ENCODE peak calls at places on chromosome 3, in five cellular contexts. L is endodermal cell, O is H1, G is cardiac muscle cell, I is body of pancreas. N is an unnamed sample.

GRCh38 chr3:196181127-196181546 is 30.1 kb downstream of the ZDHHC19 start:
- DNase-seq in G (no peak), O (no peak), I (no peak), L (no peak), N (no peak)

GRCh38 chr3:4722103-4722502 is 229.0 kb downstream of the ITPR1 start:
- DNase-seq in L (no peak), I (peak), O (no peak), G (peak), N (no peak)

GRCh38 chr3:71046791-71047190 is 536.7 kb downstream of the FOXP1 start:
- DNase-seq in G (no peak), O (no peak), L (no peak), I (no peak), N (no peak)

GRCh38 chr3:172256101-172256687 is 192.1 kb downstream of the GHSR start:
- DNase-seq in L (no peak), G (peak), I (peak), O (no peak), N (no peak)

GRCh38 chr3:37945803-37946530 is 44.6 kb upstream of the VILL start:
- DNase-seq in L (peak), G (peak), O (peak), I (no peak), N (no peak)

GRCh38 chr3:30658328-30659052 is 52.1 kb downstream of the TGFBR2 start:
- DNase-seq in O (no peak), G (peak), I (peak), L (no peak), N (no peak)

GRCh38 chr3:5006755-5007202 is 27.5 kb downstream of the BHLHE40 start:
- DNase-seq in L (peak), G (no peak), O (no peak), I (peak), N (no peak)

GRCh38 chr3:107826727-107827126 is 264.1 kb downstream of the CD47 start:
- DNase-seq in G (no peak), L (no peak), O (no peak), I (no peak), N (no peak)

GRCh38 chr3:172040976-172041963 is 1.9 kb downstream of the FNDC3B start:
- DNase-seq in O (no peak), G (peak), I (peak), L (peak), N (no peak)

GRCh38 chr3:196774191-196774820 is 34.6 kb downstream of the PAK2 start:
- DNase-seq in L (no peak), I (no peak), O (no peak), G (peak), N (no peak)

GRCh38 chr3:173584093-173584833 is 186.7 kb downstream of the NLGN1 start:
- DNase-seq in G (peak), O (peak), L (peak), I (peak), N (no peak)

GRCh38 chr3:78732893-78733292 is 1034.9 kb downstream of the ROBO1 start:
- DNase-seq in O (no peak), G (no peak), I (no peak), L (no peak), N (no peak)

GRCh38 chr3:78737988-78738387 is 1029.8 kb downstream of the ROBO1 start:
- DNase-seq in O (no peak), L (no peak), G (peak), I (no peak), N (no peak)

GRCh38 chr3:78736863-78737262 is 1030.9 kb downstream of the ROBO1 start:
- DNase-seq in O (no peak), I (no peak), G (peak), L (no peak), N (no peak)

GRCh38 chr3:78732471-78732870 is 1035.3 kb downstream of the ROBO1 start:
- DNase-seq in G (no peak), I (no peak), L (no peak), O (no peak), N (no peak)

GRCh38 chr3:78734048-78734637 is 1033.7 kb downstream of the ROBO1 start:
- DNase-seq in O (no peak), L (no peak), I (no peak), G (peak), N (no peak)
- H3K27ac ChIP-seq in O (no peak), L (no peak), I (no peak), G (no peak), N (no peak)

DNA sequence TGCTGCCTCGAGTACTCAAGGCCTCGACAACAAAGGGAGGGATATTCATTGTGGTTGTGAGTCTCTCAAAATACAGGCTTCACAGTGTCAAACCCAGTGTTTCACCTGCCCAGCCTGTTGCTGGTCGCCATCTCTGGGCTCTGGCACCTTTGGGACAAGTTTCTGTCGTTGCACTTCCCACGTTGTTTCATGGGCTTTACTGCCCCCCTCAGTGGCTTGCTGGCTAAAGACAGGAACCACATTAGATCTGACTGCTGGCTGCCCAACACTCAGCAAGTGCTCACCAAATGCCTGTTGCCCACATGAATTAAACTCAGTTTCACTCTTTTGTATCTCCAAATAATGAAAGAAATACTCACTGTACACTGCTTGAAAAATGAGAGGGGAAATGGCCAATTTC is 27.6 kb downstream of the FOXL2 start:
- DNase-seq in G (no peak), O (no peak), L (no peak), I (no peak), N (no peak)
- TF ChIP-seq CTCF in G (no peak), O (no peak), L (peak), I (no peak), N (no peak)

GRCh38 chr3:120284702-120285507 is at the start of gene GPR156:
- DNase-seq in L (peak), O (peak), G (peak), I (no peak), N (no peak)
- H3K4me3 ChIP-seq in L (no peak), O (peak), G (peak), I (peak), N (peak)

DNA sequence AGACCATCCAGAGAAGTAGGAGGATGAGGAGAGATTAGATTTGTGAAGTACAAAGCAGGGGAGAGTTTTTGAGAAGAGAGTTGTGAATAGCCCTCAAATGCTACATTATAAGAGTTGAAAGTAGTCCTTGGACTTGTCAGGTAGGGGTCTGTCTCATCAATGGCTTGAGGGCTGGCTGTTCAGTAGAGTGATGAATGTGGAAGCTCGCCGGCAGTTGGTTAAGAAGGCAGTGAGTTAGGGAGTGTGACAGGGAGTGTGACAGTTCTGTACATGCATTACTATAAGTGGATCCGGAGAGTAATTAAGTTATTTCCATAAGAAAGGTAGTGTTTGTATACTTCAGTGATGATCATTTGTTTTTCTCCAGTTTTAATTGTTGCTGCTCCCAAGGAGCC is 32.5 kb downstream of the SLMAP start:
- DNase-seq in I (no peak), L (no peak), O (no peak), G (no peak), N (no peak)
- H3K27ac ChIP-seq in I (no peak), L (no peak), O (no peak), G (no peak), N (no peak)

N was measured in coronary artery.